ENCODE peak calls at places on chromosomes 2 and 18, in four cellular contexts. One of them, this sample, is unnamed. For H3K4me1, the result is how much of the 10 kb centered on the place peaks cover.

GRCh38 chr2:185583058-185583816 is 155.4 kb upstream of the FSIP2 start:
- DNase-seq in left ventricle myocardium inferior: no peak
- DNase-seq in adrenal gland: no peak
- DNase-seq in HepG2: peak
- DNase-seq in this sample: no peak

GRCh38 chr18:7607535-7608173 is 40.5 kb downstream of the PTPRM start:
- DNase-seq in left ventricle myocardium inferior: peak
- DNase-seq in adrenal gland: no peak
- DNase-seq in HepG2: no peak
- DNase-seq in this sample: no peak

GRCh38 chr2:36362291-36362690 is 6.7 kb downstream of the CRIM1 start:
- DNase-seq in left ventricle myocardium inferior: no peak
- DNase-seq in adrenal gland: no peak
- DNase-seq in HepG2: no peak
- DNase-seq in this sample: no peak

GRCh38 chr2:32523711-32524110 is 104.1 kb upstream of the TTC27 start:
- DNase-seq in left ventricle myocardium inferior: no peak
- DNase-seq in adrenal gland: no peak
- DNase-seq in HepG2: no peak
- DNase-seq in this sample: no peak

GRCh38 chr18:77341527-77341926 is 91.9 kb downstream of the GALR1 start:
- DNase-seq in left ventricle myocardium inferior: no peak
- DNase-seq in adrenal gland: no peak
- DNase-seq in HepG2: no peak
- DNase-seq in this sample: no peak

GRCh38 chr18:59881728-59882685 is 17.8 kb upstream of the PMAIP1 start:
- DNase-seq in left ventricle myocardium inferior: no peak
- DNase-seq in adrenal gland: no peak
- DNase-seq in HepG2: peak
- DNase-seq in this sample: no peak

GRCh38 chr2:200159829-200160781 is 146.4 kb upstream of the SPATS2L start:
- DNase-seq in left ventricle myocardium inferior: no peak
- DNase-seq in adrenal gland: no peak
- DNase-seq in HepG2: no peak
- DNase-seq in this sample: no peak

GRCh38 chr2:19933351-19933981 is 31.7 kb upstream of the TTC32 start:
- DNase-seq in left ventricle myocardium inferior: no peak
- DNase-seq in adrenal gland: no peak
- DNase-seq in HepG2: peak
- DNase-seq in this sample: no peak

GRCh38 chr18:11124054-11124453 is 25.3 kb downstream of the PIEZO2 start:
- DNase-seq in left ventricle myocardium inferior: no peak
- DNase-seq in adrenal gland: no peak
- DNase-seq in HepG2: peak
- DNase-seq in this sample: no peak

GRCh38 chr18:59570101-59570875 is 126.9 kb downstream of the CCBE1 start:
- DNase-seq in left ventricle myocardium inferior: no peak
- DNase-seq in adrenal gland: no peak
- DNase-seq in HepG2: no peak
- DNase-seq in this sample: no peak

GRCh38 chr2:19035238-19035637 is 323.2 kb downstream of the OSR1 start:
- DNase-seq in left ventricle myocardium inferior: peak
- DNase-seq in adrenal gland: peak
- DNase-seq in HepG2: no peak
- DNase-seq in this sample: peak

GRCh38 chr2:40734797-40735196 is 282.9 kb upstream of the SLC8A1 start:
- DNase-seq in left ventricle myocardium inferior: no peak
- DNase-seq in adrenal gland: no peak
- DNase-seq in HepG2: no peak
- DNase-seq in this sample: no peak

GRCh38 chr2:143878131-143878530 is 641.8 kb downstream of the ZEB2 start:
- DNase-seq in left ventricle myocardium inferior: no peak
- DNase-seq in adrenal gland: no peak
- DNase-seq in HepG2: no peak
- DNase-seq in this sample: no peak

GRCh38 chr18:24055009-24055804 is 40.7 kb downstream of the TTC39C start:
- DNase-seq in left ventricle myocardium inferior: no peak
- DNase-seq in adrenal gland: no peak
- DNase-seq in HepG2: no peak
- DNase-seq in this sample: no peak

GRCh38 chr2:113203901-113204519 is 30.2 kb downstream of the PSD4 start:
- DNase-seq in left ventricle myocardium inferior: peak
- DNase-seq in adrenal gland: peak
- DNase-seq in HepG2: peak
- DNase-seq in this sample: peak

GRCh38 chr18:70422061-70422965 is 133.5 kb downstream of the SOCS6 start:
- DNase-seq in left ventricle myocardium inferior: peak
- DNase-seq in adrenal gland: peak
- DNase-seq in HepG2: peak
- DNase-seq in this sample: peak

GRCh38 chr2:101012706-101013181 is 10.7 kb downstream of the RPL31 start:
- DNase-seq in left ventricle myocardium inferior: no peak
- DNase-seq in adrenal gland: peak
- DNase-seq in HepG2: peak
- DNase-seq in this sample: no peak

GRCh38 chr2:217064234-217065103 is 204.6 kb upstream of the TNP1 start:
- DNase-seq in left ventricle myocardium inferior: peak
- DNase-seq in adrenal gland: peak
- DNase-seq in HepG2: no peak
- DNase-seq in this sample: peak

GRCh38 chr2:118779362-118779761 is 68.1 kb downstream of the EN1 start:
- DNase-seq in left ventricle myocardium inferior: no peak
- DNase-seq in adrenal gland: no peak
- DNase-seq in HepG2: no peak
- DNase-seq in this sample: no peak

GRCh38 chr2:46578966-46579365 is 99.6 kb downstream of the TMEM247 start:
- DNase-seq in left ventricle myocardium inferior: no peak
- DNase-seq in adrenal gland: no peak
- DNase-seq in HepG2: no peak
- DNase-seq in this sample: no peak

GRCh38 chr2:88873620-88874019 is 182.1 kb downstream of the RPIA start:
- DNase-seq in left ventricle myocardium inferior: no peak
- DNase-seq in adrenal gland: no peak
- DNase-seq in HepG2: no peak
- DNase-seq in this sample: no peak

GRCh38 chr2:25598911-25599310 is 74.5 kb downstream of the DTNB start:
- DNase-seq in left ventricle myocardium inferior: no peak
- DNase-seq in adrenal gland: no peak
- DNase-seq in HepG2: no peak
- DNase-seq in this sample: no peak

GRCh38 chr2:31428001-31428418 is 13.5 kb upstream of the XDH start:
- DNase-seq in left ventricle myocardium inferior: no peak
- DNase-seq in adrenal gland: no peak
- DNase-seq in HepG2: peak
- DNase-seq in this sample: no peak

GRCh38 chr2:182897137-182897536 is 30.7 kb upstream of the FRZB start:
- DNase-seq in left ventricle myocardium inferior: no peak
- DNase-seq in adrenal gland: no peak
- DNase-seq in HepG2: no peak
- DNase-seq in this sample: no peak

GRCh38 chr2:173048901-173049661 is 26.6 kb upstream of the MAP3K20 start:
- DNase-seq in left ventricle myocardium inferior: peak
- DNase-seq in adrenal gland: peak
- DNase-seq in HepG2: peak
- DNase-seq in this sample: peak

GRCh38 chr2:202609381-202610145 is 25.2 kb upstream of the FAM117B start:
- DNase-seq in left ventricle myocardium inferior: no peak
- DNase-seq in adrenal gland: no peak
- DNase-seq in HepG2: no peak
- DNase-seq in this sample: no peak

GRCh38 chr2:18047896-18048657 is 169.6 kb downstream of the KCNS3 start:
- DNase-seq in left ventricle myocardium inferior: no peak
- DNase-seq in adrenal gland: no peak
- DNase-seq in HepG2: no peak
- DNase-seq in this sample: peak

GRCh38 chr2:225670111-225670974 is 270.8 kb downstream of the NYAP2 start:
- DNase-seq in left ventricle myocardium inferior: no peak
- DNase-seq in adrenal gland: no peak
- DNase-seq in HepG2: peak
- DNase-seq in this sample: no peak

GRCh38 chr18:29652797-29653196 is 1389.7 kb downstream of the DSC3 start:
- DNase-seq in left ventricle myocardium inferior: no peak
- DNase-seq in adrenal gland: no peak
- DNase-seq in HepG2: no peak
- DNase-seq in this sample: no peak

GRCh38 chr2:203648273-203648672 is 58.2 kb upstream of the CD28 start:
- DNase-seq in left ventricle myocardium inferior: no peak
- DNase-seq in adrenal gland: no peak
- DNase-seq in HepG2: peak
- DNase-seq in this sample: no peak

GRCh38 chr2:48398285-48399135 is 131.4 kb upstream of the STON1 start:
- DNase-seq in left ventricle myocardium inferior: no peak
- DNase-seq in adrenal gland: no peak
- DNase-seq in HepG2: no peak
- DNase-seq in this sample: no peak

GRCh38 chr2:17857016-17857415 is 21.5 kb upstream of the KCNS3 start:
- DNase-seq in left ventricle myocardium inferior: no peak
- DNase-seq in adrenal gland: no peak
- DNase-seq in HepG2: no peak
- DNase-seq in this sample: no peak

DNA sequence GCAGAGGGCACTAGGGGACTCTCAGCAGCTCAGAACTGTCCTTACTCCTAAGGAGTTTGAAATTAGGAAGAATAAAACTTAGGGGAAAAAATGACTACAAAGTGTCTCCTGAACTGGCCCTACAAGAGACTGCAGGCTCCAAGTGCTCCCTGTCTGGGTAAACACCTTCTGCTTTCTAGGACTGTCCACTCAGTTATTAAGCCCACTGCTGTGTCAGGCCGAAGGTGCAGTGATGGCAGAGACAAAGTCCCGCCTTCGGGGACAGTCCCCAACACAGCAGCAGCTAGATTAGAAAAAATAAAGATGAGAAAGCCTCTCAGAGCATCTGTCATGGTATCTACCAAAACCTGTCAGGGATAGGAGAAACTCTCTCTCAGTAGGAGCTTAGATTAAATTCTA is 28.3 kb downstream of the TWIST2 start:
- DNase-seq in left ventricle myocardium inferior: no peak
- DNase-seq in adrenal gland: no peak
- DNase-seq in HepG2: no peak
- DNase-seq in this sample: no peak
- H3K27ac ChIP-seq in left ventricle myocardium inferior: no peak
- H3K27ac ChIP-seq in adrenal gland: no peak
- H3K27ac ChIP-seq in HepG2: no peak
- H3K27ac ChIP-seq in this sample: no peak

GRCh38 chr2:219470429-219470828 is 28.3 kb upstream of the GMPPA start:
- DNase-seq in left ventricle myocardium inferior: no peak
- DNase-seq in adrenal gland: no peak
- DNase-seq in HepG2: no peak
- DNase-seq in this sample: no peak
- H3K4me1 ChIP-seq in left ventricle myocardium inferior: half or more
- H3K4me1 ChIP-seq in adrenal gland: under half
- H3K4me1 ChIP-seq in HepG2: under half
- H3K4me1 ChIP-seq in this sample: under half

GRCh38 chr2:43810888-43811287 is 27.8 kb downstream of the ABCG5 start:
- DNase-seq in left ventricle myocardium inferior: no peak
- DNase-seq in adrenal gland: no peak
- DNase-seq in HepG2: no peak
- DNase-seq in this sample: no peak
- H3K27ac ChIP-seq in left ventricle myocardium inferior: no peak
- H3K27ac ChIP-seq in adrenal gland: no peak
- H3K27ac ChIP-seq in HepG2: no peak
- H3K27ac ChIP-seq in this sample: no peak

DNA sequence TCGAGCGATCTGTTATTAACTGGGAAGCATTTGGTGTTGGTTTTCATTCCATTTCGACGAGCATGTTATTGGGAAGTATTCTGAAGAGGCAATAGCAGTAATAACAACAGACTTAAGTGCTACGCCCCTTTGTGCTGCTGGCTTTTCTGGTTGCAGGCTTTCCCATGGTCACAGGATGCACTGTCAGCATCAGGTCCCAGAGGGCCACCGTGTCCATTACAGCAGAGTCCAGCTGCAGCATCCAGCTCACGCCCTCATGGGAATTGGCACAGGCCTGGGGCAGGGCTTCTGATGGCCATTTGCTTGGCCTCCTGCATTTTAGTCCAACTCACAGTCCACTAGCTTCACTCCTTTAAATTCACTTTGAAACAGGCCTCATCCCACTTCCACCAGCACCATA is 44.4 kb downstream of the BCL2L11 start:
- DNase-seq in left ventricle myocardium inferior: peak
- DNase-seq in adrenal gland: no peak
- DNase-seq in HepG2: no peak
- DNase-seq in this sample: peak
- H3K4me1 ChIP-seq in left ventricle myocardium inferior: under half
- H3K4me1 ChIP-seq in adrenal gland: under half
- H3K4me1 ChIP-seq in HepG2: under half
- H3K4me1 ChIP-seq in this sample: under half

DNA sequence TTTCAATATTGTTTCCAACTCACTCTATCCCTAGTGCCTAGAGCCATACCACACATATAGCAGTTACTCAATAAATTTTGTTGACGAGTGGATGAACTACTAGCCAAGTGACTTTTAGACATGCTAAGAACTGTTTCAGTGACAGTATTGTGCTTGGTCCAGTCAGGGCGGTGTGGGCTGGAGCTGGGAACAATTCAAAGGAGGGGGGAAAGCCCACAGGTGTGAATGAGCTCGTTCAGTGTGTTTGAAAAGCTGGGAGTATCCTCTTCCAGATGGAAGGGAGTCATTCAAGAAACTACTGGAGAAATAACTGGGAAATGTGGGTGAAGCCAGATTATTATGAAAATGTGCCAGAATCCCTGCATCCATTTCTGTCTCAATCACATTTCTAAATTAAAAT is 1.7 kb upstream of the SERPINE2 start:
- DNase-seq in left ventricle myocardium inferior: no peak
- DNase-seq in adrenal gland: no peak
- DNase-seq in HepG2: no peak
- DNase-seq in this sample: no peak
- H3K27ac ChIP-seq in left ventricle myocardium inferior: no peak
- H3K27ac ChIP-seq in adrenal gland: no peak
- H3K27ac ChIP-seq in HepG2: no peak
- H3K27ac ChIP-seq in this sample: no peak

GRCh38 chr2:237924164-237924534 is 42.7 kb upstream of the UBE2F start:
- DNase-seq in left ventricle myocardium inferior: no peak
- DNase-seq in adrenal gland: no peak
- DNase-seq in HepG2: no peak
- DNase-seq in this sample: no peak

GRCh38 chr2:237929979-237930378 is 36.8 kb upstream of the UBE2F start:
- DNase-seq in left ventricle myocardium inferior: no peak
- DNase-seq in adrenal gland: no peak
- DNase-seq in HepG2: no peak
- DNase-seq in this sample: no peak

GRCh38 chr2:237927135-237927534 is 39.7 kb upstream of the UBE2F start:
- DNase-seq in left ventricle myocardium inferior: no peak
- DNase-seq in adrenal gland: no peak
- DNase-seq in HepG2: no peak
- DNase-seq in this sample: no peak

GRCh38 chr2:237931205-237931721 is 35.6 kb upstream of the UBE2F start:
- DNase-seq in left ventricle myocardium inferior: no peak
- DNase-seq in adrenal gland: no peak
- DNase-seq in HepG2: no peak
- DNase-seq in this sample: no peak

GRCh38 chr2:237927986-237928385 is 38.8 kb upstream of the UBE2F start:
- DNase-seq in left ventricle myocardium inferior: no peak
- DNase-seq in adrenal gland: no peak
- DNase-seq in HepG2: no peak
- DNase-seq in this sample: no peak
- H3K4me1 ChIP-seq in left ventricle myocardium inferior: under half
- H3K4me1 ChIP-seq in adrenal gland: under half
- H3K4me1 ChIP-seq in HepG2: under half
- H3K4me1 ChIP-seq in this sample: under half

This sample was measured in right cardiac atrium.